ENCODE peak calls at places on chromosomes 7 and 10, in ten cellular contexts. U is neuronal stem cell, X is astrocyte, O is cardiac fibroblast, K is H7, W is pancreas, L is stomach, Z is HL-60, H is BJ, M is hepatocyte. T is an unnamed sample.

GRCh38 chr7:130733866-130734524 is at the start of gene KLF14:
- DNase-seq in W (peak), L (no peak), M (peak), Z (no peak), O (no peak), U (peak), H (no peak), K (peak), X (no peak), T (no peak)

GRCh38 chr7:30029696-30030095 is 1.5 kb downstream of the PLEKHA8 start:
- DNase-seq in U (no peak), O (no peak), X (no peak), H (no peak), L (no peak), Z (peak), K (peak), M (peak), W (no peak), T (peak)

GRCh38 chr10:86105640-86106039 is 261.0 kb downstream of the GRID1 start:
- DNase-seq in O (no peak), K (no peak), W (no peak), M (no peak), Z (no peak), H (no peak), L (no peak), X (no peak), U (no peak), T (no peak)

GRCh38 chr7:121244120-121244865 is 84.5 kb upstream of the WNT16 start:
- DNase-seq in U (no peak), O (no peak), H (no peak), X (no peak), W (peak), Z (no peak), L (no peak), K (no peak), M (no peak), T (no peak)

GRCh38 chr7:99386584-99387238 is 12.2 kb downstream of the ARPC1B start:
- DNase-seq in M (no peak), Z (peak), X (no peak), L (no peak), W (no peak), H (no peak), U (no peak), O (peak), K (peak), T (no peak)

GRCh38 chr10:103854687-103855423 is 521 bp downstream of the SH3PXD2A start:
- DNase-seq in H (no peak), O (no peak), W (no peak), L (no peak), M (peak), K (peak), U (no peak), Z (no peak), X (no peak), T (no peak)

GRCh38 chr7:36496576-36496975 is 106.9 kb downstream of the ANLN start:
- DNase-seq in H (no peak), O (no peak), L (no peak), U (no peak), W (no peak), Z (no peak), K (no peak), M (no peak), X (peak), T (no peak)

GRCh38 chr10:103416436-103417147 is 20.2 kb downstream of the PDCD11 start:
- DNase-seq in M (peak), U (peak), Z (peak), L (peak), X (peak), H (peak), W (peak), O (peak), K (peak), T (peak)

GRCh38 chr10:80529604-80530003 is 8.1 kb upstream of the SH2D4B start:
- DNase-seq in K (no peak), Z (peak), X (no peak), M (no peak), W (no peak), O (no peak), U (no peak), H (no peak), L (no peak), T (no peak)

GRCh38 chr10:64426745-64427144 is 905.5 kb downstream of the REEP3 start:
- DNase-seq in M (no peak), Z (no peak), W (no peak), U (no peak), H (no peak), O (no peak), K (no peak), L (no peak), X (no peak), T (no peak)

DNA sequence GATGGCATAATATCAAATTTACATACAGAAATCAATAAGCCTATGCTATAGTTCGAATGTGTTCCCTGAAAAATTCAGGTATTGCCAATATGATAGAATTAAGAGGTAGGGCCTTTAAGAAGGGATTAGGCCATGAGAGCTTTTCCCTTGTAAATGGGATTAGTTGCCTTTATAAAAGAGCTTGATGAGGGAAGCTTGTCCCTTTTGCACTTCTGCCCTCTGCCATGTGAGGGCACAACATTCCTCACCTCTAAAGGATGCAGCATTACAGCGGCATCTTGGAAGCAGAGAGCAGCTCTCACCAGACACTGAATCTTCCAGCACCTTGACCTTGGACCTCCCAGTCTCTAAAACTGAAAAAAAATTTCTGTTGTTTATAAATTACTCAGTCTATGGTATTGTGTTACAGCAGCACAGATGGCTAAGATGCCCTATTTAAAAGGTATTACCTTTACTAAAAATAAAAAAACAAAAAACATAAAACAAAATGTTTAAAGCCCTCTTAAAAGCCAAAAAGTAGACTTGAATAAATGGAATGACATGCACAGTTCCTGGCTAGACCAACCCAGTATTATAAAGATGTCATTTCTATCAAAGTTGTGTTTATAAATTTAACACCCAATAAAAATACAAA is 909.6 kb downstream of the REEP3 start:
- DNase-seq in Z (peak), M (peak), L (no peak), H (no peak), U (peak), X (no peak), W (no peak), K (peak), O (peak), T (peak)
- H3K4me3 ChIP-seq in Z (no peak), M (no peak), L (no peak), H (no peak), U (no peak), X (no peak), W (no peak), K (no peak), O (no peak), T (no peak)

GRCh38 chr10:79322616-79323566 is 24.4 kb upstream of the PPIF start:
- DNase-seq in M (no peak), L (peak), Z (peak), W (no peak), U (no peak), H (no peak), X (peak), K (no peak), O (peak), T (peak)
- H3K4me3 ChIP-seq in M (no peak), L (no peak), Z (no peak), W (no peak), U (peak), H (no peak), X (no peak), K (no peak), O (no peak), T (no peak)

GRCh38 chr7:50312589-50313162 is 8.2 kb downstream of the IKZF1 start:
- DNase-seq in U (no peak), M (no peak), W (no peak), H (no peak), O (no peak), K (no peak), L (no peak), X (no peak), Z (peak), T (no peak)

GRCh38 chr7:50315739-50316671 is 11.5 kb downstream of the IKZF1 start:
- DNase-seq in K (no peak), H (no peak), W (no peak), M (no peak), Z (no peak), O (no peak), L (no peak), X (no peak), U (no peak), T (no peak)

GRCh38 chr7:50314778-50315177 is 10.3 kb downstream of the IKZF1 start:
- DNase-seq in W (no peak), L (no peak), Z (no peak), X (no peak), H (no peak), K (peak), O (no peak), U (no peak), M (no peak), T (no peak)

GRCh38 chr7:50317221-50317678 is 12.7 kb downstream of the IKZF1 start:
- DNase-seq in K (no peak), H (no peak), L (no peak), X (no peak), W (no peak), U (no peak), M (no peak), O (no peak), Z (no peak), T (no peak)

GRCh38 chr7:50315193-50315592 is 10.7 kb downstream of the IKZF1 start:
- DNase-seq in X (no peak), Z (no peak), K (no peak), M (no peak), W (no peak), H (no peak), O (no peak), L (no peak), U (no peak), T (no peak)
- H3K4me3 ChIP-seq in X (no peak), Z (no peak), K (no peak), M (no peak), W (no peak), H (no peak), O (no peak), L (no peak), U (no peak), T (no peak)

DNA sequence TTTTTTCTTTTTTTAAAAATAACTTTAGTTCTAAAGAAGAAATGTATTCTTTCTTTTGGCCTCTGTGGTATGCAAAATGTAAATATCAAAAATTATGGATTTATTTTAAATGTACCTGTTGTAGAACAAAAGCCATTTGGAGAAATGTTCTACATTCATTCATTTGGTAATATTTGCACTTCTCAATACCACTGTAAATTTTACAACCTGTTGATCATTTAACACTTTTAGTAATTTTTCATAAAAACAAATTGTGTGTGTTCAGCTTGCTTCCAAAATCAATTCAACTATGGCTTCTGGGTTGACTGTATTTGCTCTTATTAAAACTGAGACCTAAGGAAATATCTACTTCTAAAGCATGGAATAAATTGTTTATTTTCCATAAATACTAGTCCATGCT is 2.3 kb upstream of the IGF2BP3 start:
- DNase-seq in X (no peak), M (no peak), W (no peak), K (no peak), Z (no peak), U (no peak), L (no peak), O (no peak), H (no peak), T (no peak)
- H3K4me3 ChIP-seq in X (no peak), M (peak), W (no peak), K (peak), Z (peak), U (no peak), L (no peak), O (no peak), H (no peak), T (no peak)

GRCh38 chr10:101215397-101216206 is 13.7 kb downstream of the LBX1 start:
- DNase-seq in U (no peak), Z (no peak), K (no peak), M (no peak), H (no peak), O (no peak), X (no peak), W (no peak), L (no peak), T (no peak)
- H3K4me3 ChIP-seq in U (no peak), Z (no peak), K (no peak), M (no peak), H (no peak), O (no peak), X (no peak), W (peak), L (no peak), T (no peak)

GRCh38 chr10:59360605-59361515 is 1.5 kb downstream of the FAM13C start:
- DNase-seq in W (no peak), L (no peak), Z (no peak), M (no peak), U (no peak), O (peak), K (no peak), H (no peak), X (peak), T (no peak)
- H3K4me3 ChIP-seq in W (no peak), L (peak), Z (no peak), M (no peak), U (peak), O (no peak), K (no peak), H (no peak), X (no peak), T (no peak)

DNA sequence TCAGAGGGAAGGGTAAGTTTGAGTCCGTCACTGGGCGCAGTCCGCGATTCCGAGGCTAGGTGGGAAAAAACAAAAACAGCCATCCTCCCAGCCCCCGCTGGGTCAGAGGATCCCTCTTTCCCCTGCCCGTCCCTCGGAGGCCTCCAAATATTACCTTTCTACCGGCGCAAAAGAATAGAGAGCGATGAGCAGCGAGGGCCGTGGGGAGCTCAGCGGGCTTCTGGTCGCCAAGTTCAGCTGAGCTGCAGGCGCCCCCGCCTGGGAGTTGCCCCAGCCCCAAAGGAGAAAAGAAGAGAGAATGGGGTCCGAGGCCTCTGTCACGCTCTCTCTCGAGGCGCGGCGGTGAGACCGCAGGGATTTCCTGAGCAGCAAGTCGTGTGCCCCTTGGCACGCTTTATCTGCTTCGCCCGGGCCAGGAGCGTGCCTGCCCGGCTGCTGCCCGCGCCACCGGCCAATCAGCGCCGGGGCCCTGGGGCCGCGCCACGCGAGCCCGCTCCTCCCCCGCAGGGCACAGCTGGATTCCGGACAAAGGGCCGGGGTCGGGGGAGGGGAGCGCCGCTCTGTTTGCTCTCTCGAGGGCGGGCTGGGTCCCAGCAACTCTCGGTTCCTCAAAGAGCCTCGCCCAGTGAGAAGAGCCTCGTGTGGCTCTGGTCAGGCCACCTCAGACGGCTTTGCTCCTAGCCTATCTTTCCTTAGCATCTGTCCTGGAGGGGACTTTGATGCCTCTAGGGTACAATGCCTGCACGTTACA is at the start of gene NEUROG3:
- DNase-seq in Z (no peak), O (no peak), L (no peak), X (no peak), M (no peak), H (no peak), U (no peak), K (peak), W (no peak), T (no peak)
- H3K4me3 ChIP-seq in Z (no peak), O (no peak), L (peak), X (no peak), M (no peak), H (no peak), U (peak), K (peak), W (peak), T (no peak)